ENCODE peak calls at places on chromosome 1, in six cellular contexts. One of them, this sample, is unnamed.

GRCh38 chr1:167221126-167221803 is 579 bp downstream of the POU2F1 start:
- DNase-seq in mesendoderm: no peak
- DNase-seq in activated naive CD4-positive, alpha-beta T cell treated with anti-CD3 and anti-CD28 coated beads, Interleukin-2, amount 10 ng/mL, durations not matched to agents 7 days and 5 days: peak; percentile 56
- DNase-seq in hepatic stellate cell: no peak
- DNase-seq in KBM-7: no peak
- DNase-seq in effector memory CD8-positive, alpha-beta T cell: no peak
- DNase-seq in this sample: no peak

GRCh38 chr1:156193208-156193487 is 756 bp upstream of the SLC25A44 start:
- DNase-seq in mesendoderm: no peak
- DNase-seq in activated naive CD4-positive, alpha-beta T cell treated with anti-CD3 and anti-CD28 coated beads, Interleukin-2, amount 10 ng/mL, durations not matched to agents 7 days and 5 days: no peak
- DNase-seq in hepatic stellate cell: no peak
- DNase-seq in KBM-7: no peak
- DNase-seq in effector memory CD8-positive, alpha-beta T cell: no peak
- DNase-seq in this sample: no peak

GRCh38 chr1:44947774-44948311 is 38.6 kb downstream of the EIF2B3 start:
- DNase-seq in mesendoderm: no peak
- DNase-seq in activated naive CD4-positive, alpha-beta T cell treated with anti-CD3 and anti-CD28 coated beads, Interleukin-2, amount 10 ng/mL, durations not matched to agents 7 days and 5 days: no peak
- DNase-seq in hepatic stellate cell: no peak
- DNase-seq in KBM-7: no peak
- DNase-seq in effector memory CD8-positive, alpha-beta T cell: no peak
- DNase-seq in this sample: no peak

GRCh38 chr1:202228484-202229122 is 35.0 kb downstream of the LGR6 start:
- DNase-seq in mesendoderm: no peak
- DNase-seq in activated naive CD4-positive, alpha-beta T cell treated with anti-CD3 and anti-CD28 coated beads, Interleukin-2, amount 10 ng/mL, durations not matched to agents 7 days and 5 days: no peak
- DNase-seq in hepatic stellate cell: no peak
- DNase-seq in KBM-7: no peak
- DNase-seq in effector memory CD8-positive, alpha-beta T cell: no peak
- DNase-seq in this sample: no peak

GRCh38 chr1:32150847-32151246 is 28.6 kb upstream of the TXLNA start:
- DNase-seq in mesendoderm: no peak
- DNase-seq in activated naive CD4-positive, alpha-beta T cell treated with anti-CD3 and anti-CD28 coated beads, Interleukin-2, amount 10 ng/mL, durations not matched to agents 7 days and 5 days: no peak
- DNase-seq in hepatic stellate cell: no peak
- DNase-seq in KBM-7: no peak
- DNase-seq in effector memory CD8-positive, alpha-beta T cell: no peak
- DNase-seq in this sample: no peak

GRCh38 chr1:224676613-224677012 is 60.5 kb downstream of the CNIH3 start:
- DNase-seq in mesendoderm: no peak
- DNase-seq in activated naive CD4-positive, alpha-beta T cell treated with anti-CD3 and anti-CD28 coated beads, Interleukin-2, amount 10 ng/mL, durations not matched to agents 7 days and 5 days: no peak
- DNase-seq in hepatic stellate cell: no peak
- DNase-seq in KBM-7: no peak
- DNase-seq in effector memory CD8-positive, alpha-beta T cell: no peak
- DNase-seq in this sample: no peak

GRCh38 chr1:154398678-154399077 is 6.5 kb upstream of the IL6R start:
- DNase-seq in mesendoderm: no peak
- DNase-seq in activated naive CD4-positive, alpha-beta T cell treated with anti-CD3 and anti-CD28 coated beads, Interleukin-2, amount 10 ng/mL, durations not matched to agents 7 days and 5 days: no peak
- DNase-seq in hepatic stellate cell: no peak
- DNase-seq in KBM-7: no peak
- DNase-seq in effector memory CD8-positive, alpha-beta T cell: no peak
- DNase-seq in this sample: no peak

GRCh38 chr1:30636621-30637020 is 86.8 kb downstream of the MATN1 start:
- DNase-seq in mesendoderm: no peak
- DNase-seq in activated naive CD4-positive, alpha-beta T cell treated with anti-CD3 and anti-CD28 coated beads, Interleukin-2, amount 10 ng/mL, durations not matched to agents 7 days and 5 days: no peak
- DNase-seq in hepatic stellate cell: no peak
- DNase-seq in KBM-7: no peak
- DNase-seq in effector memory CD8-positive, alpha-beta T cell: no peak
- DNase-seq in this sample: no peak

GRCh38 chr1:50426702-50427085 is 3.5 kb upstream of the DMRTA2 start:
- DNase-seq in mesendoderm: peak; percentile 4
- DNase-seq in activated naive CD4-positive, alpha-beta T cell treated with anti-CD3 and anti-CD28 coated beads, Interleukin-2, amount 10 ng/mL, durations not matched to agents 7 days and 5 days: no peak
- DNase-seq in hepatic stellate cell: peak; percentile 17
- DNase-seq in KBM-7: no peak
- DNase-seq in effector memory CD8-positive, alpha-beta T cell: no peak
- DNase-seq in this sample: no peak

GRCh38 chr1:173549813-173550212 is 53.1 kb downstream of the SLC9C2 start:
- DNase-seq in mesendoderm: no peak
- DNase-seq in activated naive CD4-positive, alpha-beta T cell treated with anti-CD3 and anti-CD28 coated beads, Interleukin-2, amount 10 ng/mL, durations not matched to agents 7 days and 5 days: no peak
- DNase-seq in hepatic stellate cell: no peak
- DNase-seq in KBM-7: no peak
- DNase-seq in effector memory CD8-positive, alpha-beta T cell: no peak
- DNase-seq in this sample: no peak

This sample was measured in HT1080.